ENCODE peak calls at places on chromosomes 3 and 15, in four cellular contexts. J is right lobe of liver, X is IMR-90, K is ovary. G is an unnamed sample.
A peak's percentile ranks its signal among the peaks of the same experiment; 100 is the strongest.

GRCh38 chr15:83698294-83698693 is 44.4 kb downstream of the ADAMTSL3 start:
- DNase-seq in X (peak; percentile 42), J (no peak), K (peak; percentile 25), G (peak; percentile 78)

GRCh38 chr3:47365213-47366153 is 15.3 kb upstream of the PTPN23 start:
- DNase-seq in J (no peak), X (peak; percentile 76), K (no peak), G (no peak)

GRCh38 chr3:46987485-46988401 is 8.3 kb downstream of the NBEAL2 start:
- DNase-seq in X (no peak), J (peak; percentile 86), K (no peak), G (peak; percentile 90)

GRCh38 chr15:75904241-75904631 is 558 bp downstream of the FBXO22 start:
- DNase-seq in K (no peak), X (peak; percentile 39), J (peak; percentile 70), G (peak; percentile 29)

GRCh38 chr15:92822216-92823144 is 77.6 kb upstream of the CHD2 start:
- DNase-seq in K (no peak), J (no peak), X (no peak), G (no peak)

GRCh38 chr15:29442532-29442931 is 172.9 kb upstream of the NSMCE3 start:
- DNase-seq in X (no peak), J (no peak), K (no peak), G (no peak)

GRCh38 chr3:41093476-41093875 is 105.8 kb upstream of the CTNNB1 start:
- DNase-seq in J (no peak), X (no peak), K (no peak), G (no peak)

GRCh38 chr3:119700269-119700919 is 2.4 kb upstream of the CFAP91 start:
- DNase-seq in X (peak; percentile 57), J (no peak), K (no peak), G (no peak)

GRCh38 chr3:24196526-24196925 is 251.4 kb downstream of the NR1D2 start:
- DNase-seq in K (no peak), J (no peak), X (no peak), G (no peak)

GRCh38 chr3:11367116-11367781 is 95.1 kb downstream of the ATG7 start:
- DNase-seq in X (peak; percentile 73), J (no peak), K (peak; percentile 55), G (no peak)

GRCh38 chr3:32901005-32901932 is 50.2 kb upstream of the CCR4 start:
- DNase-seq in X (no peak), K (no peak), J (no peak), G (no peak)

GRCh38 chr3:45965281-45966052 is 22.2 kb downstream of the CXCR6 start:
- DNase-seq in X (no peak), K (no peak), J (no peak), G (no peak)

GRCh38 chr3:184806567-184807271 is 5.2 kb upstream of the VPS8 start:
- DNase-seq in J (no peak), X (no peak), K (no peak), G (no peak)

GRCh38 chr15:20106026-20106425 is 435.6 kb downstream of the GOLGA6L6 start:
- DNase-seq in K (no peak), J (peak; percentile 40), X (no peak), G (peak; percentile 11)

GRCh38 chr15:71743861-71744382 is 66.4 kb upstream of the NR2E3 start:
- DNase-seq in K (peak; percentile 55), X (peak; percentile 69), J (no peak), G (peak; percentile 40)

GRCh38 chr3:156764761-156765160 is 61.4 kb upstream of the LEKR1 start:
- DNase-seq in X (peak; percentile 29), J (no peak), K (no peak), G (no peak)

GRCh38 chr3:29373016-29373690 is 92.3 kb downstream of the RBMS3 start:
- DNase-seq in K (no peak), J (no peak), X (peak; percentile 67), G (no peak)

GRCh38 chr3:49661281-49661680 is 12.9 kb upstream of the APEH start:
- DNase-seq in X (no peak), J (no peak), K (no peak), G (no peak)

GRCh38 chr3:64392001-64392400 is 166.7 kb upstream of the PRICKLE2 start:
- DNase-seq in X (peak; percentile 31), J (no peak), K (no peak), G (no peak)

GRCh38 chr3:28335246-28335645 is 13.3 kb upstream of the ZCWPW2 start:
- DNase-seq in J (no peak), K (no peak), X (no peak), G (no peak)

GRCh38 chr15:31398677-31399260 is 72.1 kb downstream of the KLF13 start:
- DNase-seq in J (no peak), K (no peak), X (no peak), G (no peak)

GRCh38 chr3:59106085-59106629 is 56.3 kb upstream of the CFAP20DC start:
- DNase-seq in K (no peak), X (no peak), J (no peak), G (no peak)

GRCh38 chr15:70474682-70475438 is 288.5 kb downstream of the UACA start:
- DNase-seq in X (peak; percentile 96), K (no peak), J (peak; percentile 96), G (peak; percentile 40)

GRCh38 chr3:45635475-45636256 is 41.1 kb downstream of the LIMD1 start:
- DNase-seq in X (peak; percentile 81), J (no peak), K (no peak), G (no peak)

GRCh38 chr15:98231696-98232440 is 271.4 kb downstream of the ARRDC4 start:
- DNase-seq in J (no peak), K (no peak), X (no peak), G (no peak)

GRCh38 chr3:160279657-160280056 is 54.4 kb downstream of the C3orf80 start:
- DNase-seq in K (no peak), X (no peak), J (no peak), G (no peak)

GRCh38 chr15:54082836-54083492 is 104.7 kb downstream of the UNC13C start:
- DNase-seq in X (peak; percentile 0), J (no peak), K (no peak), G (no peak)

GRCh38 chr3:136075816-136076215 is 110.3 kb downstream of the PPP2R3A start:
- DNase-seq in J (no peak), K (no peak), X (peak; percentile 17), G (no peak)

GRCh38 chr3:10015476-10015904 is 10.7 kb upstream of the FANCD2 start:
- DNase-seq in J (no peak), K (peak; percentile 87), X (peak; percentile 97), G (peak; percentile 87)

GRCh38 chr3:55489804-55490132 is 2.7 kb upstream of the WNT5A start:
- DNase-seq in J (no peak), K (peak; percentile 48), X (no peak), G (no peak)

GRCh38 chr15:63221346-63221745 is 31.9 kb downstream of the RAB8B start:
- DNase-seq in J (peak; percentile 60), K (no peak), X (peak; percentile 37), G (peak; percentile 48)

GRCh38 chr15:26451995-26452394 is 320.9 kb downstream of the GABRB3 start:
- DNase-seq in K (no peak), J (no peak), X (no peak), G (no peak)

GRCh38 chr15:26449296-26449695 is 323.6 kb downstream of the GABRB3 start:
- DNase-seq in J (no peak), K (no peak), X (no peak), G (no peak)

GRCh38 chr15:26455828-26456227 is 317.0 kb downstream of the GABRB3 start:
- DNase-seq in J (no peak), X (no peak), K (no peak), G (no peak)

DNA sequence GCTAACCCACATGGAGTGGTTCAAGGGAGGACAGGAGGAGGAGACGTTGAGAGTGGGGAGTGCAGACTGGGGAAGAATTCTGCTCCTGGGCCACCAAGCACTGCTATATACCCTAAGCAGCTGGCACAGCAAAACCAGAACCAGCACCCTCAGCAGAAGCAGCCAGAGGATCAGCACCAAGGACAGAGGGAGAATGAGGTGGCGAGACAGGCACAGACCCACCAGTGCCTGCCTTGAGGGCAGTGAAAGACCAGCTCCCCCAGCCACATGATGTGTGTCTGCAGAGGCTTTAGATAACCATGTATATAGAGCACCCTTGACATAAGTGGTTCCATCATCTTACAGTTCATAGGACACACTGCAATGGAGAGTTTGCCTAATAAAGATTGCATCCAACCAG is 319.0 kb downstream of the GABRB3 start:
- DNase-seq in X (no peak), K (no peak), J (no peak), G (no peak)
- H3K9me3 ChIP-seq in X (peaks cover 22% of the 10 kb centered on the region), K (no peaks in the 10 kb centered on the region), J (no peaks in the 10 kb centered on the region), G (peaks cover 7% of the 10 kb centered on the region)

DNA sequence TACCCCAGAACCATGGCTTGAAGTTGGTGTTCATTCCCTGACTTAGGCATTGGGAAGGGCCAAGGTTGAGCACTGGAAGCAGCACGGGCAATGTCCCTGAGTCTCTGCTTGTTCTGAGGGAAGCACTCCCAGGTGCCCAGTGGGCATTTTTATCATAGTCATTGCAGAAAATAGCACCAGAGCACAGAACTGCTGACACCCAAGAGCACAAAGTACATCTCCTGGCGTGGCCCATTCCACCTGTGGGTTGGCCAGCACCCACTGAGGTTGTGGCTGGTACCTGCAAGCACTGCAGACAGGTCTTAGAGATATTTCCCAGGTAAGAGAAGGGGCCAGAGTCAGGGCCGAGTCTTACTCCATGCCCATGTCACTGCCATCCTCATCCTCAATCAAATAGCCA is 28.5 kb upstream of the GCNT3 start:
- DNase-seq in X (no peak), K (no peak), J (no peak), G (no peak)
- TF ChIP-seq POLR2A in X (no peak), K (no peak), J (no peak), G (no peak)

DNA sequence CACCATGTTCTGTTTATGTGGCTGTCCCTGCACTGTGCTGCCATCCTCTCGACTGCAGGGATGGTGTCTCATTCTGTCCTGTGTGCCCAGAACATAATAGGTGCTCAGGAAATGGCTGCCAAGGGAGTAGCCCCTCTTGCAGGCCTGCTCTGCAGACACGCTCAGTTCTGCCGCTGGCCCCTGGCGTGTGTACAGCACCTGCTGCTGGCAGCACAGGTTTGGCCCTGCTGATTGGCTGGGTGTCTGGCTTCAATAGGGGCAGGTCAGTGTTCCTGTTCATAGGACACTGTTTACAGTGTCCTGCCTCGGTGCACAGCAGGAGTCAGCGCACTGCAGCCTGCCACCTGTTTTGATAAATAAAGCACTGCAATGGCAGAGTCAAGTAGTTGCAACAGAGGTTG is 146.9 kb downstream of the DNAJB8 start:
- DNase-seq in K (no peak), J (peak; percentile 89), X (no peak), G (no peak)
- H3K27ac ChIP-seq in K (no peak overlapping the region), J (no peak overlapping the region), X (no peak overlapping the region), G (no peak overlapping the region)

GRCh38 chr15:25180606-25181289 is 226.0 kb downstream of the SNRPN start:
- DNase-seq in X (no peak), K (no peak), J (peak; percentile 20), G (peak; percentile 3)
- H3K9me3 ChIP-seq in X (peaks cover 83% of the 10 kb centered on the region), K (no peaks in the 10 kb centered on the region), J (no peaks in the 10 kb centered on the region), G (no peaks in the 10 kb centered on the region)

GRCh38 chr3:150074277-150074676 is 103.6 kb upstream of the PFN2 start:
- DNase-seq in J (no peak), K (no peak), X (no peak), G (no peak)

GRCh38 chr3:150077107-150077506 is 106.4 kb upstream of the PFN2 start:
- DNase-seq in J (no peak), K (no peak), X (no peak), G (no peak)

GRCh38 chr3:150076443-150076842 is 105.7 kb upstream of the PFN2 start:
- DNase-seq in X (no peak), K (no peak), J (no peak), G (no peak)

GRCh38 chr3:150074697-150075416 is 104.2 kb upstream of the PFN2 start:
- DNase-seq in X (no peak), K (no peak), J (no peak), G (no peak)

GRCh38 chr3:150075417-150075865 is 104.7 kb upstream of the PFN2 start:
- DNase-seq in J (no peak), X (no peak), K (no peak), G (no peak)
- TF ChIP-seq POLR2A in J (no peak), X (no peak), K (no peak), G (no peak)